ENCODE peak calls at places on chromosomes 6 and 20, in five cellular contexts. I is left ventricle myocardium inferior, O is fibroblast of lung, V is RWPE1, U is neural progenitor cell. L is an unnamed sample.

GRCh38 chr6:49336514-49337131 is 126.4 kb downstream of the MMUT start:
- DNase-seq in I (no peak), U (no peak), V (no peak), O (peak), L (peak)

GRCh38 chr6:81669445-81669844 is 83.0 kb downstream of the TENT5A start:
- DNase-seq in U (no peak), V (no peak), O (no peak), I (no peak), L (no peak)

GRCh38 chr6:142960098-142960497 is 15.1 kb upstream of the HIVEP2 start:
- DNase-seq in O (no peak), I (no peak), V (no peak), U (no peak), L (no peak)

GRCh38 chr6:31358302-31358701 is 1.3 kb upstream of the HLA-B start:
- DNase-seq in V (no peak), U (no peak), I (no peak), O (no peak), L (no peak)

GRCh38 chr6:81557811-81558210 is 194.7 kb downstream of the TENT5A start:
- DNase-seq in V (no peak), I (no peak), O (no peak), U (no peak), L (no peak)

GRCh38 chr20:47133809-47134456 is 222.6 kb downstream of the ZMYND8 start:
- DNase-seq in I (no peak), V (peak), U (no peak), O (peak), L (peak)

GRCh38 chr6:106579281-106579680 is 50.0 kb downstream of the RTN4IP1 start:
- DNase-seq in U (no peak), V (no peak), O (no peak), I (no peak), L (no peak)

GRCh38 chr6:71123051-71123450 is 165.6 kb upstream of the OGFRL1 start:
- DNase-seq in U (no peak), O (no peak), I (no peak), V (no peak), L (no peak)

GRCh38 chr6:149440735-149441662 is 40.9 kb downstream of the SUMO4 start:
- DNase-seq in O (peak), U (no peak), V (no peak), I (no peak), L (no peak)

GRCh38 chr20:41178495-41178894 is 41.2 kb downstream of the PLCG1 start:
- DNase-seq in U (no peak), I (no peak), O (no peak), V (no peak), L (no peak)

GRCh38 chr6:117381749-117382148 is 44.0 kb downstream of the ROS1 start:
- DNase-seq in V (no peak), U (no peak), O (no peak), I (no peak), L (no peak)

GRCh38 chr20:10109621-10110020 is 74.8 kb downstream of the ANKEF1 start:
- DNase-seq in V (no peak), I (no peak), U (no peak), O (no peak), L (no peak)

GRCh38 chr20:17619351-17620093 is 49.6 kb downstream of the DSTN start:
- DNase-seq in V (no peak), I (no peak), U (no peak), O (no peak), L (no peak)

GRCh38 chr6:154482858-154483257 is 27.6 kb downstream of the CNKSR3 start:
- DNase-seq in O (peak), V (no peak), U (no peak), I (no peak), L (no peak)

GRCh38 chr20:12113468-12114371 is 196.0 kb downstream of the BTBD3 start:
- DNase-seq in O (peak), V (no peak), I (no peak), U (no peak), L (no peak)

GRCh38 chr20:49028684-49029083 is 17.4 kb upstream of the CSE1L start:
- DNase-seq in U (peak), I (no peak), V (peak), O (peak), L (no peak)

GRCh38 chr6:94045473-94045872 is 626.1 kb upstream of the EPHA7 start:
- DNase-seq in V (no peak), I (no peak), O (no peak), U (peak), L (no peak)

GRCh38 chr6:105111093-105111492 is 68.7 kb downstream of the POPDC3 start:
- DNase-seq in U (no peak), I (no peak), V (no peak), O (no peak), L (no peak)

GRCh38 chr6:5610640-5611039 is 349.3 kb downstream of the FARS2 start:
- DNase-seq in I (no peak), U (peak), O (no peak), V (no peak), L (no peak)

GRCh38 chr6:41739041-41739440 is 3.6 kb upstream of the TFEB start:
- DNase-seq in V (no peak), I (no peak), U (no peak), O (no peak), L (no peak)

GRCh38 chr6:43856005-43856765 is 86.2 kb downstream of the VEGFA start:
- DNase-seq in V (no peak), I (no peak), O (peak), U (peak), L (no peak)

GRCh38 chr20:1838479-1839279 is 56.5 kb upstream of the SIRPA start:
- DNase-seq in V (no peak), I (no peak), O (no peak), U (peak), L (no peak)
- H3K27ac ChIP-seq in V (no peak), I (no peak), O (no peak), U (no peak), L (peak)

GRCh38 chr6:57220083-57220703 is 1.9 kb downstream of the RAB23 start:
- DNase-seq in U (no peak), O (no peak), I (no peak), V (no peak), L (no peak)

GRCh38 chr6:57217270-57217669 is 4.8 kb downstream of the RAB23 start:
- DNase-seq in O (no peak), I (no peak), U (no peak), V (no peak), L (no peak)

GRCh38 chr6:57215260-57215659 is 6.8 kb downstream of the RAB23 start:
- DNase-seq in U (no peak), V (no peak), O (no peak), I (no peak), L (no peak)

GRCh38 chr6:57221191-57221935 is 744 bp downstream of the RAB23 start:
- DNase-seq in U (peak), V (peak), I (peak), O (peak), L (no peak)

DNA sequence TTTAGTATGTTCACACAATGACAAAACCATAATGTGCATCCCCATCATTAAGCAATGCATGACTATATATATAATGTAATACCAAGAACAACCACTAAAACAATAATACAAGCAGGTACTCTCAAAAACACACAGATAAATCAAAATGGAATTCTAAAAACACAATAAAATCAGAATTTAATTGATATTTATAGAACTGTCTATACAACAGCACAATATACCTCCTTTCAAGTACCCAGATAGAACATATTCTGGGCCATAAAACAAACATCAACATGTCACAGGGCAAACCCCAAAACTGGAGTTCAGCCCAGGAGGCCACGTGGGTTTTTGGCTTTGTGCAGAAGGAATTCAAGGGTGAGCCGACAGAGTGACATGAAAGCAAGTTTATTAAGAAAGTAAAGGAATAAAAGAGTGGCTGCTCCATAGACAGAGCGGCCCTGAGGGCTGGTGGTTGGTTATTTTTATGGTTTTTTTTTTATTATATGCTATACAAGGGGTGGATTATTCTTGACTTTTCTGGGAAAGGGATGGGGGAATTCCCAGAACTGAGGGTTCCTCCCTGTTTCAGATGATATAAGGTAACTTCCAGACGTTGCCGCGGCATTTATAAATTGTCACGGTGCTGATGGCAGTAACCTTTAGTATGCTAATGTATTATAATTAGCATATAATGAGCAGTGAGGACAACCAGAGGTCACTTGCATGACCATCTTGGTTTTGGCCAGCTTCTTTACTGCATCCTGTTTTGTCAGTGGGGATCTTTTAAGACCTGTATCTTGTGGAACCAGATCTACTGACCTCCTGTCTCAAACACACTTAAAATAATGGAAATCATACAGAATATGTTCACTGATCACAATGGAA is 5.6 kb downstream of the RAB23 start:
- DNase-seq in U (no peak), O (peak), V (no peak), I (no peak), L (no peak)
- TF ChIP-seq CTCF in U (no peak), O (peak), V (no peak), I (peak), L (no peak)

GRCh38 chr20:59939052-59939878 is 840 bp downstream of the PPP1R3D start:
- DNase-seq in I (peak), U (peak), O (peak), V (peak), L (no peak)

GRCh38 chr20:59939879-59940128 is 301 bp downstream of the PPP1R3D start:
- DNase-seq in V (no peak), U (no peak), I (peak), O (no peak), L (no peak)

GRCh38 chr20:59937150-59937549 is 3.0 kb downstream of the PPP1R3D start:
- DNase-seq in V (no peak), U (no peak), O (no peak), I (no peak), L (no peak)

GRCh38 chr20:59938221-59938620 is 1.9 kb downstream of the PPP1R3D start:
- DNase-seq in O (peak), I (no peak), U (no peak), V (peak), L (no peak)

DNA sequence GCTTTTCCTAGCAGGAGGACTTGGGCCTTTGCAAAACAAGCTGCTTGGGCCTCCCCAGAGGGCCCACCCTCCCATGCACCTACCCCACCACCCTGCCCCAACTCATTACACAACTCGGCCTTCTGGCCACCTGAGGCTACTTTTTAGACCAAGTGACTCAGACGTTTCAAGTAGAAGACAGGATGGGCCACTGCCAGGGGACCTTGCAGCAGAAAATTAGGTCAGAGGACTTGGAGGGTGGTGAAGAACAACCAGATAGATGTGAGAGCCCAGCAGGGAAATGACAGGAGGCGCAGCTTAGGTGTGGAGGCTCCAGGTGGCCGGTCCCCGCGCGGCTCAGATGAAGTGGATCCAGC is 1.4 kb downstream of the PPP1R3D start:
- DNase-seq in V (no peak), U (no peak), I (no peak), O (no peak), L (no peak)
- H3K27ac ChIP-seq in V (peak), U (no peak), I (peak), O (no peak), L (no peak)

GRCh38 chr6:109527989-109528388 is 45.0 kb upstream of the ZBTB24 start:
- DNase-seq in I (no peak), V (peak), O (peak), U (peak), L (no peak)
- TF ChIP-seq CTCF in I (no peak), V (peak), O (no peak), U (peak), L (peak)

DNA sequence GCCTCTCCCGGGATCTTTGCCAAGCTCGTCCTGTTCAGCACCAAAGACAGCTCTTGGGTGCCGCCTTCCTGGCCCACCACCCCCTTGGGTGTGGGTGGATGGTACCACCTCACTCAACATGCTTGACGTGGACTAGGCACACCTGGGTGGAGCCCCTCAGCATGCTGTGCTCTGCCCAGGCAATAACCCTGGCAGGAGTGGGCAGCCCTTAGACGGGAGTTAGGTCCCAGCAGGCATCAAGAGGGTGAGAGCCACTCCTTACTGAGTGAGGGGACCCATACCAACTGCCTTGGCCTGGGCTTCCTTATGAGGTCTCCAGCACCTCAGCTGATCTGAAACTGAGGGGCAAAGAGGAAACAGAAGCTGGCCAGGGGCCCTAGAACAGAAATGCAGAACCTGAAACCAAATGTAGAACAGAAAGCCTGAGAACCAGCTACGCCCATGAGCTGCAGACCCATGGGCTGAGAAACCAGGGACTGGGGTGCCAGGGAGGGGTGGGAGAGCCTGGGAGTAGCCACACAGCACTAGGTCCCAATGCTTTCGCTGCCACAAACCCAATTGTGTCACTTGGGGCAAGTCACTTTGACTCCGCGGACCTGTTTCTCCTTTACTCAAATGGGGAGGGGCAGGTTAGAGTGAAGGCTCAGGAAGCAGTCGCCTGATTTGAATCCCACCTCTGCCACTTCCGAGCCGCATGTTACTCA is 2.0 kb downstream of the FGD2 start:
- DNase-seq in O (no peak), U (no peak), I (no peak), V (no peak), L (no peak)
- H3K27ac ChIP-seq in O (no peak), U (no peak), I (peak), V (no peak), L (no peak)